ENCODE peak calls at places on chromosomes 7 and 10, in nine cellular contexts. A, J, N, I, B, Z, V, K and O are unnamed samples.

GRCh38 chr10:105770813-105771212 is 1129.7 kb downstream of the SORCS3 start:
- DNase-seq in A (no peak), J (no peak), N (no peak), I (no peak), B (no peak), Z (no peak), V (no peak), K (no peak), O (no peak)

GRCh38 chr7:78905449-78905848 is 548.0 kb downstream of the MAGI2 start:
- DNase-seq in A (no peak), J (no peak), N (no peak), I (no peak), B (no peak), Z (no peak), V (no peak), K (no peak), O (no peak)

GRCh38 chr10:109971640-109972039 is 36.1 kb upstream of the ADD3 start:
- DNase-seq in A (no peak), J (no peak), N (no peak), I (no peak), B (no peak), Z (no peak), V (no peak), K (no peak), O (no peak)

GRCh38 chr10:22667093-22667480 is 47.3 kb downstream of the PIP4K2A start:
- DNase-seq in A (no peak), J (no peak), N (no peak), I (no peak), B (no peak), Z (no peak), V (no peak), K (no peak), O (no peak)

GRCh38 chr7:90869335-90869734 is 273.2 kb downstream of the CDK14 start:
- DNase-seq in A (no peak), J (no peak), N (no peak), I (no peak), B (no peak), Z (peak), V (no peak), K (no peak), O (no peak)

GRCh38 chr10:5291501-5292195 is 73.1 kb upstream of the UCN3 start:
- DNase-seq in A (peak), J (peak), N (no peak), I (peak), B (peak), Z (peak), V (no peak), K (peak), O (peak)

GRCh38 chr7:144454256-144455039 is 51.0 kb upstream of the NOBOX start:
- DNase-seq in A (peak), J (no peak), N (no peak), I (no peak), B (no peak), Z (no peak), V (no peak), K (no peak), O (peak)

GRCh38 chr7:85232068-85232467 is 45.2 kb upstream of the SEMA3D start:
- DNase-seq in A (no peak), J (no peak), N (no peak), I (no peak), B (no peak), Z (no peak), V (no peak), K (no peak), O (no peak)

GRCh38 chr10:132685121-132685891 is 100.6 kb downstream of the NKX6-2 start:
- DNase-seq in A (peak), J (peak), N (peak), I (peak), B (peak), Z (no peak), V (peak), K (peak), O (peak)

GRCh38 chr7:36441344-36442022 is 51.8 kb downstream of the ANLN start:
- DNase-seq in A (peak), J (no peak), N (no peak), I (no peak), B (no peak), Z (no peak), V (no peak), K (no peak), O (no peak)

GRCh38 chr7:139811106-139811505 is 18.0 kb upstream of the TBXAS1 start:
- DNase-seq in A (no peak), J (no peak), N (no peak), I (no peak), B (no peak), Z (no peak), V (no peak), K (no peak), O (no peak)

GRCh38 chr7:31948041-31948440 is 122.2 kb downstream of the PDE1C start:
- DNase-seq in A (peak), J (no peak), N (no peak), I (no peak), B (no peak), Z (peak), V (no peak), K (no peak), O (peak)

GRCh38 chr10:32237644-32238345 is 109.2 kb downstream of the EPC1 start:
- DNase-seq in A (peak), J (no peak), N (no peak), I (no peak), B (no peak), Z (peak), V (no peak), K (no peak), O (peak)

GRCh38 chr10:104035817-104036384 is 49.8 kb downstream of the COL17A1 start:
- DNase-seq in A (no peak), J (no peak), N (no peak), I (no peak), B (no peak), Z (no peak), V (no peak), K (no peak), O (no peak)

GRCh38 chr7:93856319-93856718 is 34.2 kb downstream of the TFPI2 start:
- DNase-seq in A (peak), J (no peak), N (no peak), I (no peak), B (no peak), Z (no peak), V (no peak), K (no peak), O (peak)

GRCh38 chr10:102673961-102674511 is 29.8 kb downstream of the TRIM8 start:
- DNase-seq in A (peak), J (peak), N (peak), I (peak), B (peak), Z (no peak), V (no peak), K (peak), O (peak)

GRCh38 chr10:117518246-117518645 is 24.3 kb upstream of the EMX2 start:
- DNase-seq in A (no peak), J (no peak), N (no peak), I (no peak), B (peak), Z (no peak), V (no peak), K (no peak), O (no peak)

GRCh38 chr7:41039386-41040315 is 663.2 kb downstream of the INHBA start:
- DNase-seq in A (no peak), J (no peak), N (no peak), I (no peak), B (no peak), Z (no peak), V (no peak), K (no peak), O (no peak)

GRCh38 chr7:7695418-7695817 is 23.0 kb downstream of the RPA3 start:
- DNase-seq in A (no peak), J (no peak), N (no peak), I (no peak), B (no peak), Z (no peak), V (no peak), K (no peak), O (no peak)

DNA sequence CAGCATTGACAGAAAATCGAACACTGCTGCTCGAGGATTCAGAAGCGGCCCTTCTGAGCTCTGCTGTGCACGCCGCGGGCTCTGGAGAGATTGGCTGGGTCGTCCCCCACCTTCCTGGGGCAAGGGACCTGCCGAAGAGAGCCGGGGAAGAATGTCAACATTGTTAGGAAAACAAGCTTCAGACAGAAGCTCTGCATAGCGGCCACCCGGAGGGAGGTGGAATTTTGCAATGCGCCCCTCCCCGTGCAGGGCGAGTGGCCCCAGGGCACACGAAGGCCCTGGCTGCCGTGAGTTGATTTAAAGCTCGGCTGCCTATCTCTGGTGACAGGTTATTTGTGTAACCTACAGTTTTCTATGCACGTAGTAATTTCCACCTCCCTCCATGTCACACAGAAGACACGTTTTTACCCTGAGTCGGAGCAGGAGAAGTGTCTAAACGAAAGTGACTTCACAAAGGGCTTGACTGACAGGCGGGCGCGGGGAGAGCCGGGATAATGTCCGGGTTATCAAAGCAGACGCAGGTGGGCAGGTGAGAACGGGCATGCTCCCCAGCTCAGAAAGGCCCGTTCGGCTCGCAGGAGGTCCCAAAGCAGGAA is 84.7 kb downstream of the PDGFA start:
- DNase-seq in A (no peak), J (peak), N (no peak), I (peak), B (no peak), Z (no peak), V (peak), K (no peak), O (no peak)
- H3K4me3 ChIP-seq in A (peak), J (no peak), N (no peak), I (peak), B (peak), Z (no peak), V (no peak), K (peak), O (no peak)

DNA sequence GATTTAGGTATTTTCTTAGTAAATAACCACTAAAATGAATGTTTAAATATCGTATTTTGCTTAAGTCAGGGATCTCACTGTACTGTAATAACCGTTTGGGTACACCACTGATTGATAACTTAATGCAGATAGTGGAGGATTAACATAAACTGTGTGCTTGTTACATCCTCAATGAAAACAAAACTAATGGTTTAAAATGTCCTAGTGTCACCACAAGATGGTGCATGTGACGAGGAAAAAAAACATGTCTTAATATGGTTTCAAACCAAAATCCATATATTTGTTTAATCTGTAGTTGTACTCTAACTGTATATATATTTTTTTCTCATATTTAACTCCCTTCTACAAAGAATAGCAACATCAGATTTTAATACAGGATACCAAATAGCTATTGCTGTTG is 19.2 kb downstream of the ARMC10 start:
- DNase-seq in A (no peak), J (no peak), N (no peak), I (no peak), B (no peak), Z (no peak), V (no peak), K (no peak), O (peak)
- TF ChIP-seq CTCF in A (no peak), J (peak), N (peak), I (no peak), B (peak), Z (no peak), V (peak), K (no peak), O (no peak)

DNA sequence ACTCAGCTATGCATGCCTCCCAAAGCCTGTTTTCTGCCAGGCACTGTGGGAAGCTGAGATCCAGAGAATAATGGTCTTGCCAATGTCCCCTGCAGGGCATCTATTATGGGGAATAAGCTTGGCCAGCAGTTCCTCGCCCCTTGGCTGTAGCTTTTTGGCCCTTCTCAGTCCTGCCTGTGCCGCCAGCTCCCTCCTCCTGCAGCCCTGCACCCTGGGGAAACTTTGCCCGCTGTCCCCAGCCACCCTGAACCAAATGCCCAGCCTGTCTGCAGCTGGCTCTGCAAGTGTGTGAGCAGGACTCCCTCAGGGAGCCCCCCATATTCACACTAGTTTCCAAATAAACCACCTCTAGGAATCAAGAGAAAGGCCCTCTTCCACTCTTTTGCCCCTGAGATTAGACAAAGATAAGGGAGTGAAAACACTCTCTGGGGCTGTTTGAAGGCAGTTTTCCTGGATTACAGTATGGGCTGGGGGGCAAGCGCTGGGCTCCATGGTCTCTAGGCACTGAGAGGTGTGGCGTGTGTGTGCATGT is 867 bp downstream of the AQP1 start:
- DNase-seq in A (no peak), J (no peak), N (no peak), I (peak), B (no peak), Z (no peak), V (no peak), K (no peak), O (no peak)
- H3K4me3 ChIP-seq in A (no peak), J (peak), N (peak), I (peak), B (peak), Z (no peak), V (no peak), K (peak), O (no peak)

GRCh38 chr10:126207313-126207771 is 180.9 kb downstream of the ADAM12 start:
- DNase-seq in A (no peak), J (no peak), N (no peak), I (no peak), B (no peak), Z (peak), V (no peak), K (no peak), O (no peak)
- TF ChIP-seq CTCF in A (no peak), J (no peak), N (no peak), I (no peak), B (no peak), Z (no peak), V (no peak), K (no peak), O (no peak)

GRCh38 chr10:70121281-70121949 is 11.2 kb downstream of the AIFM2 start:
- DNase-seq in A (no peak), J (no peak), N (no peak), I (no peak), B (no peak), Z (no peak), V (no peak), K (no peak), O (no peak)
- H3K4me3 ChIP-seq in A (no peak), J (no peak), N (no peak), I (no peak), B (no peak), Z (no peak), V (no peak), K (no peak), O (no peak)

GRCh38 chr7:89771003-89771636 is 383.1 kb upstream of the STEAP1 start:
- DNase-seq in A (peak), J (no peak), N (no peak), I (no peak), B (no peak), Z (no peak), V (no peak), K (no peak), O (no peak)
- TF ChIP-seq CTCF in A (no peak), J (no peak), N (no peak), I (no peak), B (no peak), Z (no peak), V (no peak), K (no peak), O (no peak)